ENCODE peak calls at places on chromosomes 1 and 21, in six cellular contexts. K is GM12892, I is left lobe of liver, E is AG09319, U is RWPE2, B is GM23248. C is an unnamed sample.

GRCh38 chr1:65177457-65177856 is 29.5 kb downstream of the AK4 start:
- DNase-seq in K (no peak), I (no peak), E (no peak), U (no peak), B (peak), C (no peak)

GRCh38 chr21:26843912-26844257 is 1.3 kb downstream of the ADAMTS1 start:
- DNase-seq in K (no peak), I (no peak), E (no peak), U (no peak), B (peak), C (no peak)

GRCh38 chr1:94755675-94756074 is 64.5 kb upstream of the SLC44A3 start:
- DNase-seq in K (no peak), I (no peak), E (peak), U (no peak), B (peak), C (no peak)

GRCh38 chr21:44301961-44302406 is 2.1 kb downstream of the PFKL start:
- DNase-seq in K (no peak), I (no peak), E (no peak), U (no peak), B (no peak), C (no peak)

GRCh38 chr1:18949689-18950414 is 6.6 kb downstream of the IFFO2 start:
- DNase-seq in K (no peak), I (no peak), E (no peak), U (no peak), B (peak), C (no peak)

GRCh38 chr1:12049625-12050024 is 13.5 kb upstream of the TNFRSF8 start:
- DNase-seq in K (no peak), I (no peak), E (no peak), U (no peak), B (no peak), C (no peak)

GRCh38 chr1:20158358-20159070 is 19.4 kb downstream of the PLA2G2F start:
- DNase-seq in K (no peak), I (no peak), E (no peak), U (peak), B (no peak), C (no peak)

GRCh38 chr1:2019571-2020309 is 595 bp downstream of the GABRD start:
- DNase-seq in K (no peak), I (no peak), E (no peak), U (no peak), B (peak), C (no peak)

GRCh38 chr1:3114846-3115245 is 45.8 kb downstream of the PRDM16 start:
- DNase-seq in K (no peak), I (no peak), E (no peak), U (no peak), B (no peak), C (no peak)

GRCh38 chr21:41632748-41633475 is 125.0 kb upstream of the TMPRSS2 start:
- DNase-seq in K (no peak), I (no peak), E (no peak), U (no peak), B (no peak), C (no peak)

GRCh38 chr1:12851779-12852178 is 3.3 kb upstream of the HNRNPCL1 start:
- DNase-seq in K (no peak), I (no peak), E (no peak), U (no peak), B (peak), C (no peak)

GRCh38 chr1:200628223-200628868 is 7.8 kb upstream of the KIF14 start:
- DNase-seq in K (peak), I (no peak), E (no peak), U (no peak), B (no peak), C (no peak)

GRCh38 chr1:222095606-222096475 is 354.0 kb upstream of the DUSP10 start:
- DNase-seq in K (peak), I (no peak), E (no peak), U (no peak), B (no peak), C (no peak)

GRCh38 chr1:151838491-151839412 is 868 bp downstream of the C2CD4D start:
- DNase-seq in K (peak), I (no peak), E (no peak), U (no peak), B (no peak), C (no peak)

GRCh38 chr1:240701412-240701811 is 89.5 kb upstream of the GREM2 start:
- DNase-seq in K (no peak), I (no peak), E (peak), U (no peak), B (peak), C (no peak)

GRCh38 chr1:175933801-175934200 is 190.4 kb upstream of the TNR start:
- DNase-seq in K (no peak), I (no peak), E (peak), U (no peak), B (peak), C (no peak)

GRCh38 chr1:158037008-158037875 is 43.8 kb downstream of the KIRREL1 start:
- DNase-seq in K (no peak), I (no peak), E (no peak), U (no peak), B (no peak), C (no peak)

GRCh38 chr1:59178339-59178744 is 118.6 kb upstream of the FGGY start:
- DNase-seq in K (no peak), I (no peak), E (no peak), U (no peak), B (peak), C (no peak)

GRCh38 chr1:217244946-217245345 is 385.9 kb downstream of the GPATCH2 start:
- DNase-seq in K (no peak), I (no peak), E (no peak), U (no peak), B (no peak), C (no peak)

GRCh38 chr1:150444232-150444631 is 43.0 kb upstream of the TARS2 start:
- DNase-seq in K (no peak), I (no peak), E (no peak), U (no peak), B (no peak), C (no peak)

GRCh38 chr1:234731371-234732085 is 121.5 kb upstream of the IRF2BP2 start:
- DNase-seq in K (peak), I (no peak), E (no peak), U (no peak), B (peak), C (no peak)

GRCh38 chr1:156709743-156710489 is 4.5 kb upstream of the CRABP2 start:
- DNase-seq in K (no peak), I (no peak), E (no peak), U (no peak), B (peak), C (no peak)

GRCh38 chr1:237111807-237112206 is 69.8 kb downstream of the RYR2 start:
- DNase-seq in K (no peak), I (no peak), E (no peak), U (no peak), B (no peak), C (no peak)

C was measured in cerebellar nuclear complex.